ENCODE peak calls at places on chromosome 9, in five cellular contexts. Z is stimulated activated CD4-positive, alpha-beta T cell treated with anti-CD3 and anti-CD28 coated beads, Interleukin-4, amount 100 ng/mL, for 1 hour; G is heart left ventricle; D is Calu3; Q is GM13977. W is an unnamed sample.
A peak's percentile ranks its signal among the peaks of the same experiment; 100 is the strongest.

GRCh38 chr9:116154334-116154975 is 864 bp downstream of the PAPPA start:
- DNase-seq in G (peak; percentile 36), Q (peak; percentile 27), Z (no peak), D (no peak), W (no peak)

GRCh38 chr9:109454601-109455155 is 43.4 kb downstream of the PTPN3 start:
- DNase-seq in G (no peak), Z (no peak), D (no peak), Q (no peak), W (no peak)

GRCh38 chr9:86408121-86408520 is 53.9 kb upstream of the TUT7 start:
- DNase-seq in D (no peak), Z (no peak), Q (no peak), G (no peak), W (no peak)

GRCh38 chr9:81562221-81563019 is 126.9 kb downstream of the TLE1 start:
- DNase-seq in Z (no peak), Q (no peak), G (peak; percentile 46), D (peak; percentile 83), W (no peak)

GRCh38 chr9:85237478-85237877 is 504.3 kb downstream of the AGTPBP1 start:
- DNase-seq in G (no peak), D (no peak), Z (no peak), Q (no peak), W (no peak)

GRCh38 chr9:138114501-138115245 is 237.1 kb downstream of the CACNA1B start:
- DNase-seq in D (no peak), Z (no peak), Q (no peak), G (no peak), W (peak; percentile 1)

GRCh38 chr9:34809504-34810186 is 99.7 kb upstream of the CCL21 start:
- DNase-seq in Z (no peak), Q (peak; percentile 25), G (peak; percentile 31), D (no peak), W (no peak)

GRCh38 chr9:119961774-119962408 is 592.7 kb upstream of the BRINP1 start:
- DNase-seq in G (no peak), Q (peak; percentile 21), Z (no peak), D (peak; percentile 67), W (peak; percentile 14)

GRCh38 chr9:89179920-89180667 is 1.5 kb upstream of the SHC3 start:
- DNase-seq in G (peak; percentile 93), Q (peak; percentile 51), Z (peak; percentile 46), D (peak; percentile 83), W (peak; percentile 25)

GRCh38 chr9:81499021-81499454 is 190.3 kb downstream of the TLE1 start:
- DNase-seq in G (no peak), D (no peak), Z (no peak), Q (no peak), W (no peak)

GRCh38 chr9:21709464-21710058 is 92.9 kb upstream of the MTAP start:
- DNase-seq in Z (peak; percentile 57), Q (no peak), D (peak; percentile 70), G (peak; percentile 22), W (peak; percentile 8)

GRCh38 chr9:22124263-22125011 is 115.3 kb upstream of the CDKN2B start:
- DNase-seq in D (no peak), Z (no peak), G (no peak), Q (no peak), W (no peak)

GRCh38 chr9:135908334-135909204 is 1.2 kb upstream of the CAMSAP1 start:
- DNase-seq in Z (no peak), D (no peak), G (no peak), Q (no peak), W (no peak)

W was measured in germinal center.